ENCODE peak calls at places on chromosomes 2 and 18, in four cellular contexts. T is NCI-H446 treated with DMSO at 0.1 percent for 48 hours, U is osteocyte, A is HEK293T. I is an unnamed sample.

GRCh38 chr18:23826850-23827620 is 137.8 kb downstream of the LAMA3 start:
- DNase-seq in T (no peak), U (no peak), A (no peak), I (no peak)

GRCh38 chr2:27378096-27378808 is 2.3 kb downstream of the ZNF513 start:
- DNase-seq in T (no peak), U (no peak), A (no peak), I (no peak)

GRCh38 chr2:238294046-238294392 is 5.6 kb upstream of the PER2 start:
- DNase-seq in T (no peak), U (no peak), A (no peak), I (no peak)

GRCh38 chr2:171541202-171541884 is 19.1 kb downstream of the CYBRD1 start:
- DNase-seq in T (no peak), U (no peak), A (peak; percentile 56), I (no peak)

GRCh38 chr2:42939411-42940206 is 147.2 kb upstream of the HAAO start:
- DNase-seq in T (no peak), U (no peak), A (no peak), I (no peak)

GRCh38 chr2:28359222-28360065 is 33.2 kb upstream of the FOSL2 start:
- DNase-seq in T (no peak), U (no peak), A (no peak), I (no peak)

GRCh38 chr18:58858591-58859468 is 5.8 kb upstream of the ZNF532 start:
- DNase-seq in T (no peak), U (no peak), A (no peak), I (no peak)

GRCh38 chr18:61752973-61753372 is 139.8 kb downstream of the RNF152 start:
- DNase-seq in T (no peak), U (no peak), A (no peak), I (no peak)

GRCh38 chr2:228359473-228359872 is 178.0 kb upstream of the SPHKAP start:
- DNase-seq in T (no peak), U (no peak), A (no peak), I (no peak)

GRCh38 chr2:85996591-85996990 is 107.8 kb upstream of the ST3GAL5 start:
- DNase-seq in T (no peak), U (no peak), A (no peak), I (no peak)

GRCh38 chr2:60532421-60532820 is 21.0 kb downstream of the BCL11A start:
- DNase-seq in T (no peak), U (no peak), A (no peak), I (no peak)

GRCh38 chr18:27311114-27311513 is 126.0 kb upstream of the CHST9 start:
- DNase-seq in T (no peak), U (no peak), A (no peak), I (no peak)

GRCh38 chr2:44954902-44955592 is 13.5 kb downstream of the SIX3 start:
- DNase-seq in T (no peak), U (no peak), A (no peak), I (no peak)

GRCh38 chr2:85712261-85712660 is 18.1 kb downstream of the GNLY start:
- DNase-seq in T (no peak), U (no peak), A (no peak), I (no peak)

GRCh38 chr18:71388148-71388547 is 1099.3 kb downstream of the SOCS6 start:
- DNase-seq in T (no peak), U (no peak), A (no peak), I (no peak)

GRCh38 chr2:54106631-54107454 is 8.6 kb upstream of the ACYP2 start:
- DNase-seq in T (peak; percentile 48), U (no peak), A (peak; percentile 53), I (no peak)

GRCh38 chr2:104854507-104855173 is 725 bp downstream of the POU3F3 start:
- DNase-seq in T (no peak), U (no peak), A (no peak), I (no peak)

GRCh38 chr2:238938460-238939055 is 90.7 kb downstream of the TWIST2 start:
- DNase-seq in T (peak; percentile 65), U (peak; percentile 64), A (no peak), I (no peak)

GRCh38 chr2:21256006-21256405 is 132.2 kb downstream of the TDRD15 start:
- DNase-seq in T (no peak), U (no peak), A (no peak), I (no peak)

GRCh38 chr2:47334356-47335136 is 68.4 kb upstream of the MSH2 start:
- DNase-seq in T (no peak), U (no peak), A (no peak), I (no peak)

GRCh38 chr2:47198985-47199451 is 43.9 kb upstream of the STPG4 start:
- DNase-seq in T (no peak), U (peak; percentile 88), A (no peak), I (no peak)

GRCh38 chr2:3114406-3115185 is 263.0 kb downstream of the EIPR1 start:
- DNase-seq in T (no peak), U (peak; percentile 75), A (no peak), I (no peak)

GRCh38 chr2:161273038-161273760 is 35.0 kb upstream of the PSMD14 start:
- DNase-seq in T (peak; percentile 24), U (no peak), A (peak; percentile 20), I (no peak)

I was measured in NCI-H524 treated with DMSO at 0.1 percent for 48 hours.